ENCODE peak calls at places on chromosomes 7 and 10, in seven cellular contexts. J, R, X, L, Q, G and Z are unnamed samples.

GRCh38 chr10:126373137-126373536 is 15.1 kb downstream of the ADAM12 start:
- DNase-seq in J (no peak), R (no peak), X (no peak), L (peak; percentile 53), Q (peak; percentile 24), G (no peak), Z (no peak)

GRCh38 chr7:151759591-151760042 is 117.3 kb downstream of the PRKAG2 start:
- DNase-seq in J (no peak), R (peak; percentile 51), X (no peak), L (no peak), Q (peak; percentile 64), G (peak; percentile 71), Z (no peak)

GRCh38 chr7:78768859-78769258 is 684.6 kb downstream of the MAGI2 start:
- DNase-seq in J (no peak), R (no peak), X (no peak), L (no peak), Q (no peak), G (no peak), Z (no peak)

GRCh38 chr7:24756545-24756988 is 697 bp downstream of the GSDME start:
- DNase-seq in J (no peak), R (no peak), X (no peak), L (no peak), Q (peak; percentile 33), G (no peak), Z (no peak)

GRCh38 chr10:91592282-91593020 is 40.4 kb downstream of the PPP1R3C start:
- DNase-seq in J (no peak), R (no peak), X (no peak), L (no peak), Q (no peak), G (no peak), Z (no peak)

GRCh38 chr7:137501561-137501960 is 158.0 kb upstream of the PTN start:
- DNase-seq in J (no peak), R (no peak), X (no peak), L (no peak), Q (no peak), G (no peak), Z (no peak)

GRCh38 chr7:158973440-158973839 is 117.1 kb downstream of the DYNC2I1 start:
- DNase-seq in J (no peak), R (no peak), X (no peak), L (no peak), Q (no peak), G (peak; percentile 33), Z (peak; percentile 52)

GRCh38 chr10:11014671-11015141 is 3.0 kb upstream of the CELF2 start:
- DNase-seq in J (no peak), R (no peak), X (no peak), L (no peak), Q (no peak), G (no peak), Z (no peak)

GRCh38 chr7:113013761-113014449 is 72.7 kb downstream of the GPR85 start:
- DNase-seq in J (no peak), R (no peak), X (no peak), L (no peak), Q (no peak), G (no peak), Z (no peak)

GRCh38 chr7:37893359-37893758 is 23.3 kb downstream of the SFRP4 start:
- DNase-seq in J (no peak), R (no peak), X (no peak), L (no peak), Q (no peak), G (no peak), Z (no peak)

GRCh38 chr7:141974831-141975230 is 1.3 kb upstream of the TAS2R38 start:
- DNase-seq in J (no peak), R (peak; percentile 14), X (no peak), L (no peak), Q (no peak), G (peak; percentile 63), Z (peak; percentile 75)

GRCh38 chr7:121456785-121457359 is 60.8 kb upstream of the FAM3C start:
- DNase-seq in J (no peak), R (no peak), X (no peak), L (no peak), Q (no peak), G (no peak), Z (no peak)

GRCh38 chr10:32269343-32270100 is 77.4 kb downstream of the EPC1 start:
- DNase-seq in J (no peak), R (no peak), X (no peak), L (no peak), Q (no peak), G (no peak), Z (no peak)

GRCh38 chr7:149285581-149285975 is 23.6 kb downstream of the ZNF783 start:
- DNase-seq in J (no peak), R (no peak), X (no peak), L (no peak), Q (peak; percentile 32), G (peak; percentile 15), Z (peak; percentile 60)

GRCh38 chr7:129037585-129037984 is 17.3 kb downstream of the TNPO3 start:
- DNase-seq in J (no peak), R (no peak), X (no peak), L (no peak), Q (no peak), G (no peak), Z (no peak)
- H3K27ac ChIP-seq in J (no peak overlapping the region), R (no peak overlapping the region), X (no peak overlapping the region), L (no peak overlapping the region), Q (no peak overlapping the region), G (no peak overlapping the region), Z (no peak overlapping the region)

GRCh38 chr10:45063605-45064231 is 63.0 kb downstream of the ZNF22 start:
- DNase-seq in J (no peak), R (no peak), X (no peak), L (no peak), Q (no peak), G (no peak), Z (no peak)
- H3K27ac ChIP-seq in J (no peak overlapping the region), R (no peak overlapping the region), X (no peak overlapping the region), L (no peak overlapping the region), Q (no peak overlapping the region), G (no peak overlapping the region), Z (no peak overlapping the region)

DNA sequence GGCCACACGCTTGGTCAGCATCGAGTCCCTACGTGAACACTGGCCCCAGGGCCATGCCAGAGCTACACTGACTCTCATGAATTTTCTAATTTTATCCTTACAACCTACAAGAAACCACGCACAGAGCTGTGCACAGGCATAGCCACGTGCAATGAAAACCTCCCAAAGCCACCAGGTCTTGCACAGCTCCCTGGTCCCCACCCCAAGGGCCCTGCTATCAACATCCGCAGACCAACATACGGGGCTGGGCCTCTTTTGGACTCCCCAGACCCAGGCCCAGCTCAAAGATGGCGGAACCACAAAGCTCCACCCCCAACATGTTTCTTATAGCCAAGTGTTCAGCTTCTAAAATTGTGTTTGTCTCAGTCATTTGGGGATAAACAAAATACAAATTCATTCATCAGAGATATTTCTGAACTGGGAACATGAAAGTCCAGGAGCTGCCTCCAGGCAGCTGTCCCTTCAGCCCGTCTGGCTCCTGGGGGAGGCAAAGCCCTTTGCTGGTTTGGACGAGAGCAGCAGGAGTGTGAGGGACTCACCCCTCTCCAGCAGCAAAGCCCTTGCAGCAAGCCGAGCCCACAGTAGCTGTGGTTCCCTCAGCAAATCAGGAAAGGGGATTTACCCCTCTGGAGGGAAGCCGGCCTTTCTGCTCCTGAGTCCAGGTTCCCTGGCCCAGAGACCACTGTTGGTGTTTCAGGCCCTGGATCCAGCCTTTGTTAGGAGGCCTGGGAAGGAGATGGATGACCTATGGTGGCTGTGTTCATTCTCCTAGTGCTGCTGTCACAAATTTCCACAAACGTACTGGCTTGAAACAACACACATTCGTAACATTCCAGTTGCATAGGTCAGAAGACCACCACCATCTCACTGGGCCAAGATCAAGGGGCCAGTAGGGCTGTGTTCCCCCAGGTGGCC is 75.1 kb downstream of the OAT start:
- DNase-seq in J (no peak), R (no peak), X (no peak), L (no peak), Q (no peak), G (no peak), Z (no peak)
- H3K27ac ChIP-seq in J (no peak overlapping the region), R (no peak overlapping the region), X (no peak overlapping the region), L (no peak overlapping the region), Q (no peak overlapping the region), G (no peak overlapping the region), Z (no peak overlapping the region)

DNA sequence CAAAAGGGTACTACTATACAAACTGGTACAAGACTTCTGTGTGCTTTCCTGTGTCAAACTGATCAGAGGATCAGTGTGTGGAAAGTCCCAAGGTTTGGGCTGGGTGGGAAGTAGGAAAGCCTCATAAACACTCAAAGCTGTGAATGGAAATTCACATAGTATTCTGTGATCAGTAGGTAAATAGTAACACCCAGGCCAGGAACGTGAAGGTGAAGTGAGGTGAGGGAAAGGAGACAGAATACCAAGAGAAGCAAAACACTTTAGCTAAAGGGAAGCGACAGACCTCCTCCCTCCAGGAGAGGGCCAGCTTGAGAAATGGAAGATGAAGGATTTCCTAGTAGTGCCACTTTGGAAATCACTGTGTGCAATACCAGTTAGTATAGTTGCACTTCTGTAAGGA is 451.9 kb downstream of the KCNMA1 start:
- DNase-seq in J (no peak), R (no peak), X (no peak), L (no peak), Q (no peak), G (no peak), Z (no peak)
- H3K27ac ChIP-seq in J (no peak overlapping the region), R (no peak overlapping the region), X (no peak overlapping the region), L (no peak overlapping the region), Q (no peak overlapping the region), G (no peak overlapping the region), Z (no peak overlapping the region)